ENCODE peak calls at places on chromosomes 12 and 14, in eight cellular contexts. Z is HCT116, V is MM.1S, T is SK-N-SH, X is PC-9, U is GM23338, P is PC-3, L is hepatocyte. F is an unnamed sample.

GRCh38 chr12:104612381-104612780 is 155.6 kb downstream of the CHST11 start:
- DNase-seq in T (no peak), L (no peak), V (no peak), P (no peak), U (no peak), X (no peak), Z (no peak), F (no peak)

GRCh38 chr14:21987937-21988336 is 314.3 kb upstream of the OR4E1 start:
- DNase-seq in X (no peak), V (peak; percentile 57), L (peak; percentile 77), T (peak; percentile 11), Z (peak; percentile 45), P (peak; percentile 75), U (peak; percentile 92), F (peak; percentile 50)

GRCh38 chr14:22824711-22825359 is 4.9 kb upstream of the MRPL52 start:
- DNase-seq in U (no peak), P (peak; percentile 90), V (peak; percentile 31), L (peak; percentile 75), X (peak; percentile 53), Z (peak; percentile 53), T (no peak), F (peak; percentile 76)

GRCh38 chr12:52166672-52167071 is 25.1 kb downstream of the KRT80 start:
- DNase-seq in P (no peak), U (no peak), L (no peak), X (no peak), Z (no peak), V (no peak), T (no peak), F (no peak)

GRCh38 chr12:99055294-99055693 is 410.2 kb downstream of the APAF1 start:
- DNase-seq in V (no peak), U (no peak), Z (no peak), T (no peak), X (no peak), L (no peak), P (no peak), F (no peak)

GRCh38 chr12:24911284-24911791 is 37.6 kb downstream of the BCAT1 start:
- DNase-seq in T (no peak), L (peak; percentile 80), X (no peak), U (no peak), Z (no peak), V (no peak), P (no peak), F (no peak)

GRCh38 chr14:91361236-91361811 is 56.3 kb downstream of the CCDC88C start:
- DNase-seq in V (no peak), P (no peak), T (no peak), L (peak; percentile 77), U (no peak), X (no peak), Z (no peak), F (no peak)

GRCh38 chr12:94240171-94240570 is 91.8 kb downstream of the PLXNC1 start:
- DNase-seq in P (no peak), X (no peak), T (no peak), U (no peak), Z (no peak), V (no peak), L (no peak), F (peak; percentile 90)

DNA sequence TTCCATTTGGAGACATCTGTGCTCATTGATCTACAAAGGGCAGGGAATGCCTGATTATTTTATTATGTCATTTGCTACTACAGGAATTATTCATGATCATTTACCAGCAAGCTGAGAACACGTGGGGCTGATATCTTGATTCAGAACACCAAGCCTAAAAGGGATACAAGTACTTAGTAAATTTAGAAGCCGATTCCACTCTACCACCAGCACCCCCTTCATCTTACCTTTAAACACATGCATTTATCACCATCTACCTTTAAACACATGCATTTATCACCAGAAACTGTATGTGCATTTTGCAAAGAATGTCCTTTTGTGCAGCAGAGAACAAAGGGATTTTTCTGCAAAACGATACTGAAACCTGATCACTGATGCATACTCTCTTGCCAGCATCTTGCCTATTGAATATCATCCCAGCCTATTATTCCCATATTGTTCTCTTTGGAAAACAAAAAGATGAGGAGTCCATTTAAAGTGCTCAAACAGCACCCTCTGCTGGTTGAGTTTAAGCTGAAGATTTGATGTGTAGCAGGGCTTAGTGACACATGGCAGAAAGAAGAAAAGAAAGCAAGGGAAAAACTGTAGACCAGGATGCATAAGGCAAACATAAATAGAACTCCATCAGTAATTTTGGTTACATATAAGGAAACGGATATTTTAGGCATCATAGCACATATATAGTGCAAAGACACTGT is 132.6 kb upstream of the PLEKHG7 start:
- DNase-seq in Z (peak; percentile 75), V (peak; percentile 87), U (peak; percentile 87), T (peak; percentile 49), P (peak; percentile 91), X (peak; percentile 54), L (peak; percentile 85), F (peak; percentile 85)
- H3K9me2 ChIP-seq in Z (no peaks in the 10 kb centered on the region), V (no peaks in the 10 kb centered on the region), U (no peaks in the 10 kb centered on the region), T (no peaks in the 10 kb centered on the region), P (no peaks in the 10 kb centered on the region), X (no peaks in the 10 kb centered on the region), L (no peaks in the 10 kb centered on the region), F (no peaks in the 10 kb centered on the region)

GRCh38 chr12:127928178-127928577 is 338.8 kb upstream of the TMEM132C start:
- DNase-seq in T (no peak), U (no peak), L (no peak), Z (no peak), X (no peak), V (no peak), P (peak; percentile 35), F (no peak)

GRCh38 chr12:127928615-127929014 is 338.4 kb upstream of the TMEM132C start:
- DNase-seq in Z (no peak), P (peak; percentile 70), X (no peak), T (no peak), L (no peak), U (no peak), V (no peak), F (no peak)

GRCh38 chr12:127929172-127929571 is 337.8 kb upstream of the TMEM132C start:
- DNase-seq in X (no peak), L (no peak), Z (no peak), P (no peak), T (no peak), U (no peak), V (no peak), F (no peak)

GRCh38 chr12:127923501-127923900 is 343.5 kb upstream of the TMEM132C start:
- DNase-seq in T (no peak), Z (no peak), U (no peak), V (no peak), X (no peak), P (no peak), L (no peak), F (no peak)

GRCh38 chr12:127926004-127926403 is 341.0 kb upstream of the TMEM132C start:
- DNase-seq in U (peak; percentile 49), P (peak; percentile 54), T (peak; percentile 31), X (no peak), Z (no peak), V (no peak), L (peak; percentile 55), F (no peak)
- TF ChIP-seq CTCF in U (peak; percentile 68), P (peak; percentile 75), T (no peak), X (peak; percentile 20), Z (no peak), V (no peak), L (peak; percentile 73), F (peak; percentile 38)

GRCh38 chr14:101465795-101466448 is 95.4 kb upstream of the DIO3 start:
- DNase-seq in X (no peak), P (no peak), Z (no peak), V (no peak), U (no peak), T (no peak), L (no peak), F (peak; percentile 28)
- H3K9me2 ChIP-seq in X (no peaks in the 10 kb centered on the region), P (no peaks in the 10 kb centered on the region), Z (no peaks in the 10 kb centered on the region), V (no peaks in the 10 kb centered on the region), U (no peaks in the 10 kb centered on the region), T (no peaks in the 10 kb centered on the region), L (no peaks in the 10 kb centered on the region), F (no peaks in the 10 kb centered on the region)

DNA sequence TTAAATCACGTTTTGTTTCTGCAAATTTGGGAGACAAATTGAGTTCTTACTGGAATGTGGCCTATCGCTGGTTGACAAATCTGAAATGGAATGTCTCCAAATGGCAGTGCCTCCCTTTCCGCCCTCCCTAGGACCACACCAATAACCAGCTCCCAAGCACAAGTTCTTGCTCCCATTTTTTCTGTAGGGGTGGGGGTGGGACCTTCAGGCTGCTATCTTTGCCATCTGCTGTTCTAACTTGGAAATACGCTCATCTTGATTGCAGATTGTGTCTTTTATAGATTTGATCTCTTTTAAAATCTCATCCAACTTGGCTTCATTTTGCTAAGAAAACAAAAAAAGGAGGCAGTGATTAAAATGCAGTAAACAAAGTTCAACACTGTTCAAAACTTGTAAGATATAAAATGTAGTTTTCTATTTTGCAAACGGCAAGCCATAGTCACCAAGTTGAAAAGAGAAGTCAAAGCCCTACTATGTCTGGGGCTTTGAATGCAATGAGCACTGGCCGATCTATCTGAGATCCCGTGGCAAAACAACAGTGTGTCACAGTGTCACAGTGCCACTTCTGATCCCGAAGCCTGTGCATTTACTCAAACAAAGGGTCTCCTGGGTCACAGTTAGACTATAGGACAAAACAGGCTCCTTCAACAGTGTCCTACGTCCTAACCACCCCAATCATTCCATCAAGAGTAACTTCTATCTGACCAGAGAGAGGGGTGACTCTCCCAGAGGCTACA is 13.7 kb upstream of the SELPLG start:
- DNase-seq in Z (no peak), V (no peak), P (no peak), L (no peak), X (no peak), T (no peak), U (peak; percentile 41), F (no peak)
- TF ChIP-seq CTCF in Z (no peak), V (no peak), P (peak; percentile 47), L (no peak), X (no peak), T (peak; percentile 9), U (peak; percentile 22), F (peak; percentile 66)

GRCh38 chr12:112711507-112711906 is 80.0 kb upstream of the RPH3A start:
- DNase-seq in L (no peak), V (no peak), U (no peak), P (no peak), T (no peak), Z (no peak), X (no peak), F (no peak)

GRCh38 chr12:112705037-112705632 is 86.4 kb upstream of the RPH3A start:
- DNase-seq in V (no peak), Z (no peak), U (peak; percentile 76), P (peak; percentile 39), L (no peak), X (no peak), T (peak; percentile 53), F (no peak)

GRCh38 chr12:112714166-112714565 is 77.4 kb upstream of the RPH3A start:
- DNase-seq in X (no peak), L (no peak), T (no peak), P (peak; percentile 13), Z (no peak), U (no peak), V (no peak), F (no peak)

GRCh38 chr12:112716099-112717093 is 75.2 kb upstream of the RPH3A start:
- DNase-seq in T (peak; percentile 55), X (no peak), U (peak; percentile 78), L (no peak), Z (peak; percentile 21), V (no peak), P (no peak), F (peak; percentile 29)

GRCh38 chr12:112711026-112711425 is 80.5 kb upstream of the RPH3A start:
- DNase-seq in L (no peak), P (no peak), U (no peak), Z (no peak), V (no peak), X (no peak), T (no peak), F (no peak)
- H3K9me2 ChIP-seq in L (no peaks in the 10 kb centered on the region), P (no peaks in the 10 kb centered on the region), U (peaks cover 12% of the 10 kb centered on the region), Z (no peaks in the 10 kb centered on the region), V (no peaks in the 10 kb centered on the region), X (no peaks in the 10 kb centered on the region), T (no peaks in the 10 kb centered on the region), F (no peaks in the 10 kb centered on the region)